ENCODE peak calls at places on chromosomes 4 and X, in five cellular contexts. One of them, this sample, is unnamed.

GRCh38 chr4:7206856-7207567 is 14.7 kb downstream of the SORCS2 start:
- DNase-seq in right atrium auricular region: peak; percentile 83
- DNase-seq in cardiac muscle cell: peak; percentile 92
- DNase-seq in hepatocyte: peak; percentile 89
- DNase-seq in H9: peak; percentile 60
- DNase-seq in this sample: peak; percentile 83

GRCh38 chr4:77037736-77038135 is 38.1 kb downstream of the CCNI start:
- DNase-seq in right atrium auricular region: no peak
- DNase-seq in cardiac muscle cell: peak; percentile 40
- DNase-seq in hepatocyte: no peak
- DNase-seq in H9: no peak
- DNase-seq in this sample: no peak

GRCh38 chrX:105872921-105873320 is 50.6 kb downstream of the NRK start:
- DNase-seq in right atrium auricular region: no peak
- DNase-seq in cardiac muscle cell: peak; percentile 30
- DNase-seq in hepatocyte: no peak
- DNase-seq in H9: no peak
- DNase-seq in this sample: no peak

GRCh38 chrX:110145854-110146253 is 142.9 kb downstream of the TMEM164 start:
- DNase-seq in right atrium auricular region: no peak
- DNase-seq in cardiac muscle cell: peak; percentile 48
- DNase-seq in hepatocyte: peak; percentile 35
- DNase-seq in H9: no peak
- DNase-seq in this sample: peak; percentile 58

GRCh38 chr4:48370260-48371134 is 29.2 kb downstream of the SLAIN2 start:
- DNase-seq in right atrium auricular region: no peak
- DNase-seq in cardiac muscle cell: no peak
- DNase-seq in hepatocyte: no peak
- DNase-seq in H9: no peak
- DNase-seq in this sample: no peak

GRCh38 chrX:3549442-3549875 is 164.0 kb downstream of the PRKX start:
- DNase-seq in right atrium auricular region: no peak
- DNase-seq in cardiac muscle cell: peak; percentile 54
- DNase-seq in hepatocyte: peak; percentile 13
- DNase-seq in H9: no peak
- DNase-seq in this sample: peak; percentile 49

GRCh38 chrX:13380230-13380629 is 60.4 kb upstream of the ATXN3L start:
- DNase-seq in right atrium auricular region: no peak
- DNase-seq in cardiac muscle cell: peak; percentile 34
- DNase-seq in hepatocyte: no peak
- DNase-seq in H9: no peak
- DNase-seq in this sample: no peak

GRCh38 chr4:73869130-73870055 is at the start of gene CXCL1:
- DNase-seq in right atrium auricular region: no peak
- DNase-seq in cardiac muscle cell: peak; percentile 63
- DNase-seq in hepatocyte: peak; percentile 54
- DNase-seq in H9: peak; percentile 48
- DNase-seq in this sample: peak; percentile 83

GRCh38 chr4:106806158-106806797 is 229.8 kb downstream of the DKK2 start:
- DNase-seq in right atrium auricular region: no peak
- DNase-seq in cardiac muscle cell: no peak
- DNase-seq in hepatocyte: no peak
- DNase-seq in H9: no peak
- DNase-seq in this sample: no peak

GRCh38 chr4:89939464-89939863 is 44.8 kb downstream of the MMRN1 start:
- DNase-seq in right atrium auricular region: no peak
- DNase-seq in cardiac muscle cell: no peak
- DNase-seq in hepatocyte: no peak
- DNase-seq in H9: no peak
- DNase-seq in this sample: no peak

GRCh38 chr4:152165851-152166250 is 370.0 kb downstream of the FBXW7 start:
- DNase-seq in right atrium auricular region: no peak
- DNase-seq in cardiac muscle cell: no peak
- DNase-seq in hepatocyte: no peak
- DNase-seq in H9: no peak
- DNase-seq in this sample: no peak

GRCh38 chr4:151530230-151530629 is 121.3 kb downstream of the FHIP1A start:
- DNase-seq in right atrium auricular region: no peak
- DNase-seq in cardiac muscle cell: no peak
- DNase-seq in hepatocyte: no peak
- DNase-seq in H9: no peak
- DNase-seq in this sample: no peak

GRCh38 chr4:53844133-53844532 is 220.3 kb downstream of the CHIC2 start:
- DNase-seq in right atrium auricular region: no peak
- DNase-seq in cardiac muscle cell: no peak
- DNase-seq in hepatocyte: no peak
- DNase-seq in H9: no peak
- DNase-seq in this sample: no peak

GRCh38 chr4:6854098-6854744 is 55.4 kb upstream of the TBC1D14 start:
- DNase-seq in right atrium auricular region: no peak
- DNase-seq in cardiac muscle cell: no peak
- DNase-seq in hepatocyte: no peak
- DNase-seq in H9: no peak
- DNase-seq in this sample: no peak

GRCh38 chr4:150593996-150594395 is 12.0 kb downstream of the MAB21L2 start:
- DNase-seq in right atrium auricular region: no peak
- DNase-seq in cardiac muscle cell: peak; percentile 44
- DNase-seq in hepatocyte: no peak
- DNase-seq in H9: no peak
- DNase-seq in this sample: no peak

GRCh38 chr4:8167815-8168214 is 9.2 kb upstream of the ABLIM2 start:
- DNase-seq in right atrium auricular region: no peak
- DNase-seq in cardiac muscle cell: no peak
- DNase-seq in hepatocyte: no peak
- DNase-seq in H9: no peak
- DNase-seq in this sample: no peak

GRCh38 chr4:159864337-159864736 is 761.5 kb downstream of the RAPGEF2 start:
- DNase-seq in right atrium auricular region: no peak
- DNase-seq in cardiac muscle cell: no peak
- DNase-seq in hepatocyte: no peak
- DNase-seq in H9: no peak
- DNase-seq in this sample: no peak

GRCh38 chrX:150547511-150548115 is 20.8 kb upstream of the MTM1 start:
- DNase-seq in right atrium auricular region: peak; percentile 75
- DNase-seq in cardiac muscle cell: peak; percentile 73
- DNase-seq in hepatocyte: peak; percentile 73
- DNase-seq in H9: peak; percentile 63
- DNase-seq in this sample: peak; percentile 76

GRCh38 chr4:7476820-7477219 is 42.1 kb upstream of the PSAPL1 start:
- DNase-seq in right atrium auricular region: no peak
- DNase-seq in cardiac muscle cell: no peak
- DNase-seq in hepatocyte: no peak
- DNase-seq in H9: no peak
- DNase-seq in this sample: no peak

GRCh38 chr4:85128246-85129204 is 162.0 kb upstream of the WDFY3 start:
- DNase-seq in right atrium auricular region: no peak
- DNase-seq in cardiac muscle cell: no peak
- DNase-seq in hepatocyte: no peak
- DNase-seq in H9: peak; percentile 58
- DNase-seq in this sample: peak; percentile 63

GRCh38 chr4:186825069-186825468 is 101.4 kb upstream of the FAT1 start:
- DNase-seq in right atrium auricular region: no peak
- DNase-seq in cardiac muscle cell: no peak
- DNase-seq in hepatocyte: no peak
- DNase-seq in H9: no peak
- DNase-seq in this sample: no peak

GRCh38 chrX:134948333-134949241 is 42.2 kb upstream of the SMIM10 start:
- DNase-seq in right atrium auricular region: no peak
- DNase-seq in cardiac muscle cell: peak; percentile 80
- DNase-seq in hepatocyte: peak; percentile 52
- DNase-seq in H9: no peak
- DNase-seq in this sample: no peak

GRCh38 chrX:34893741-34894140 is 48.9 kb upstream of the FAM47B start:
- DNase-seq in right atrium auricular region: no peak
- DNase-seq in cardiac muscle cell: no peak
- DNase-seq in hepatocyte: no peak
- DNase-seq in H9: no peak
- DNase-seq in this sample: no peak

GRCh38 chrX:20240201-20240600 is 26.5 kb downstream of the RPS6KA3 start:
- DNase-seq in right atrium auricular region: no peak
- DNase-seq in cardiac muscle cell: peak; percentile 56
- DNase-seq in hepatocyte: no peak
- DNase-seq in H9: no peak
- DNase-seq in this sample: no peak

GRCh38 chr4:182809417-182810102 is 107.6 kb downstream of the DCTD start:
- DNase-seq in right atrium auricular region: no peak
- DNase-seq in cardiac muscle cell: no peak
- DNase-seq in hepatocyte: peak; percentile 42
- DNase-seq in H9: no peak
- DNase-seq in this sample: peak; percentile 71

DNA sequence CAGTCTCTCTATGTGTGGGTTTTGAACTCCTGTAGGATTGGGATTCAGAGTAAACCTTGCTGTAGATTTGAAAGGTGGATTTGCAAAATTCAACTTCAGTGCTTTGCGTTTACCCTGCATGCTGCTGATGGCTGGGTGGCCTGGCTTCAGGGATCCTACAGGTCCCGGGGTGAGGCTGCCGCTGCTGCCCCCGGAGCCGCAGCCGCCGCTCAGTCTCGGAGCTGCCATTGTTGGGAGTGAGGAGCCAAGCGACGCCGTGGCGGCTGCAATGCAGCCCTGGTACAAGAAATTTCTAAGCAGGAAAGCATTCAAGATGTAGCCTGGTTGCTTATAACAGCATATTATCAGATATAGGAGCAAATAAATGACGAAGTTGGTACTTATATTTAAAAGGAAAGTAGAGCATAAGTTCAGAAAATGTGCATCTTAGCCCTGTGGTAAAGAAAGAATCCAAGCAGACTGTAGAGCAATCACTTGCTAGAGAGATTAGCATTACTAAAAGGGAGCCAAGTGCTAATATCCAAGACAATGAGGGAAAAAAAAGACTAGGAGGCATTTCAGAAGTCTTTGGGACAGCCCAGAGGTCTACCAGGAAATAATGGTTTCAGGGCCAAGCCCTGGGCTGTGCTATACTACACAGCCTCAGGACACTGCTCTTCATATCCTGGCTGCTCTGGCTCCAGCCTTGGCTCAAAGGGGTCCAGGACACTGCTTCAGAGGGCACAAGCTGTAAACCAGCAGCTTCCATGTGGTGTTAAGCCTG is 36.9 kb upstream of the CHIC1 start:
- DNase-seq in right atrium auricular region: no peak
- DNase-seq in cardiac muscle cell: no peak
- DNase-seq in hepatocyte: no peak
- DNase-seq in H9: peak; percentile 40
- DNase-seq in this sample: peak; percentile 48
- H3K27ac ChIP-seq in right atrium auricular region: no peak overlapping the region
- H3K27ac ChIP-seq in cardiac muscle cell: no peak overlapping the region
- H3K27ac ChIP-seq in hepatocyte: no peak overlapping the region
- H3K27ac ChIP-seq in H9: peak overlapping the region; percentile 38
- H3K27ac ChIP-seq in this sample: no peak overlapping the region

DNA sequence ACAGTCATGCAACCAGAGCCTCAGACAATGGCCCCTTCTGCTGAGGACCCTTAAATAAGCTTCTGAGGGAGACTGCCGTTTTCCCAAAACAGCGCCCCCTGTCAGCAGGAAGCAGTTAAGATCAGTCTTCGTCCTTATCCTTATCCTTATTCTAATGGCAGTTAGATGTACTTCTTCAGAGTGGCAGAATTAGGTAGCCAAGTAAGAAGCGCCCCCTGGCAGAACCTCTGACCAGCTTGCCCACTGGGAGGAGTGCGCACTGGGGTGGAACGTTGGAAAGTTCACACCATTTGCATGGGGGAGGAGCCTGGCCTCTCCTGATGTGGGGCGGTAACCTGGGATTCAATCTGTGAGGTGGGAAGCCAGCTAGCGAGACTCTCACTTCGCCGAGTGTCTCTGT is 133.6 kb upstream of the QRFPR start:
- DNase-seq in right atrium auricular region: no peak
- DNase-seq in cardiac muscle cell: no peak
- DNase-seq in hepatocyte: no peak
- DNase-seq in H9: peak; percentile 86
- DNase-seq in this sample: peak; percentile 83
- TF ChIP-seq CTCF in right atrium auricular region: no peak
- TF ChIP-seq CTCF in cardiac muscle cell: no peak
- TF ChIP-seq CTCF in hepatocyte: no peak
- TF ChIP-seq CTCF in H9: peak; percentile 81
- TF ChIP-seq CTCF in this sample: peak; percentile 73

GRCh38 chr4:121692261-121692660 is 4.5 kb downstream of the ANXA5 start:
- DNase-seq in right atrium auricular region: no peak
- DNase-seq in cardiac muscle cell: no peak
- DNase-seq in hepatocyte: no peak
- DNase-seq in H9: no peak
- DNase-seq in this sample: no peak
- H3K4me1 ChIP-seq in right atrium auricular region: no peaks in the 10 kb centered on the region
- H3K4me1 ChIP-seq in cardiac muscle cell: peaks cover 16% of the 10 kb centered on the region
- H3K4me1 ChIP-seq in hepatocyte: peaks cover 44% of the 10 kb centered on the region
- H3K4me1 ChIP-seq in H9: peaks cover 9% of the 10 kb centered on the region
- H3K4me1 ChIP-seq in this sample: peaks cover 16% of the 10 kb centered on the region

GRCh38 chr4:39978904-39979303 is 1.2 kb upstream of the PDS5A start:
- DNase-seq in right atrium auricular region: no peak
- DNase-seq in cardiac muscle cell: no peak
- DNase-seq in hepatocyte: no peak
- DNase-seq in H9: no peak
- DNase-seq in this sample: no peak
- H3K27ac ChIP-seq in right atrium auricular region: no peak overlapping the region
- H3K27ac ChIP-seq in cardiac muscle cell: no peak overlapping the region
- H3K27ac ChIP-seq in hepatocyte: no peak overlapping the region
- H3K27ac ChIP-seq in H9: no peak overlapping the region
- H3K27ac ChIP-seq in this sample: no peak overlapping the region

DNA sequence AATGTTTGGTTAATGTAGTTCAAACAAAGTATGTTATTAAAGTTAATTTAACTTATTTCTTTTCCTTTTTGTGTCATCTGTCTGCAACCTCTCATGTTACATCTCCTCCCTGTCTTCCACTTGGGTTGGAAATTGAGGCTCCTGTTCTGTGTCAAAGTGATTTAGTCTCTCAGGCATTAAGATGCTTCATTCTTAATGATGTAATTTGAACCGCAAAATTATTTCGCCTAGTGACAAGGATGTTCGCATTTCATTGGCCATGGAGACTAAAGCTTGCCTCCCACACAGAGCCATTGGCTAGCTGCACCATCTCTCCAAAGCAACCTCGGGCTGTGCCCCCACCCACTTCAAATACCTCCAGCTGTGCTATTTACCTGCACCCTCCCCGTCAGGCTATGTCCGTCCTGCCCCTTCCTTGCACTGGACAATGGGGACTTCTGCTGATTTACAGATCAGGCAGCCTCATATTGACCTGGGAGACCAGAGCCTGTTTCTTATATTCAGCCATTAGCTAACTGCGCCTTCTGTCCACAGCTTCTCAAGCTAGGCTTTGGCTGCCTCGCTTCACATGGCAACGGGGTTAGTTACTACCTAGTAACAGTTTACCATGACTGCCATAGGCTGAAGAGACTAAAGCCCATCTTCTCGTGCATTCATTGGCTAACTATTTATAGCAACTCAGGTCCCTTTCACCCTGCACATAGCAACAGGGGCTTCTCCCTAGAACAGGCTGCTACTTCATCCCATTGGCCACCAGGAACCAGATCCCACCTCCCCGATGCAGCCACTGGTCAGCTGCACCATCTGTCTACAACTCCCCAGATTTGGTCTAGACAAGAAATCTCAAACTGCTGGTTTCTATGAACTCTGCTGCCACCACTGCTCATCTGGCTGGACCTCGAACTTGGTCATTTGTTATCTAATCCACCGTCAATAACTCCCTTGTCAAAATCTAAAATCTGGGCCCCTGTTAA is 8.6 kb upstream of the ZNF157 start:
- DNase-seq in right atrium auricular region: peak; percentile 86
- DNase-seq in cardiac muscle cell: peak; percentile 97
- DNase-seq in hepatocyte: peak; percentile 89
- DNase-seq in H9: peak; percentile 96
- DNase-seq in this sample: peak; percentile 93
- TF ChIP-seq CTCF in right atrium auricular region: no peak
- TF ChIP-seq CTCF in cardiac muscle cell: peak; percentile 7
- TF ChIP-seq CTCF in hepatocyte: peak; percentile 27
- TF ChIP-seq CTCF in H9: no peak
- TF ChIP-seq CTCF in this sample: no peak

This sample was measured in endodermal cell.